ENCODE peak calls at places on chromosome 21, in ten cellular contexts. One of them, this sample, is unnamed.

GRCh38 chr21:45873418-45873817 is 108.2 kb upstream of the COL6A1 start:
- DNase-seq in AG04449: no peak
- DNase-seq in dorsolateral prefrontal cortex: no peak
- DNase-seq in HCT116: no peak
- DNase-seq in adrenal gland: no peak
- DNase-seq in fibroblast of mammary gland: no peak
- DNase-seq in lower lobe of right lung: no peak
- DNase-seq in endodermal cell: no peak
- DNase-seq in GM23338: no peak
- DNase-seq in ascending aorta: no peak
- DNase-seq in this sample: no peak

GRCh38 chr21:45496151-45496967 is 45.9 kb downstream of the SLC19A1 start:
- DNase-seq in AG04449: no peak
- DNase-seq in dorsolateral prefrontal cortex: no peak
- DNase-seq in HCT116: no peak
- DNase-seq in adrenal gland: no peak
- DNase-seq in fibroblast of mammary gland: no peak
- DNase-seq in lower lobe of right lung: peak; percentile 10
- DNase-seq in endodermal cell: no peak
- DNase-seq in GM23338: no peak
- DNase-seq in ascending aorta: no peak
- DNase-seq in this sample: no peak

GRCh38 chr21:25421327-25422028 is 185.8 kb downstream of the MRPL39 start:
- DNase-seq in AG04449: no peak
- DNase-seq in dorsolateral prefrontal cortex: no peak
- DNase-seq in HCT116: no peak
- DNase-seq in adrenal gland: no peak
- DNase-seq in fibroblast of mammary gland: peak; percentile 72
- DNase-seq in lower lobe of right lung: no peak
- DNase-seq in endodermal cell: peak; percentile 71
- DNase-seq in GM23338: peak; percentile 90
- DNase-seq in ascending aorta: no peak
- DNase-seq in this sample: peak; percentile 82

GRCh38 chr21:45135868-45136267 is 61.5 kb downstream of the ADARB1 start:
- DNase-seq in AG04449: no peak
- DNase-seq in dorsolateral prefrontal cortex: no peak
- DNase-seq in HCT116: no peak
- DNase-seq in adrenal gland: no peak
- DNase-seq in fibroblast of mammary gland: no peak
- DNase-seq in lower lobe of right lung: no peak
- DNase-seq in endodermal cell: no peak
- DNase-seq in GM23338: no peak
- DNase-seq in ascending aorta: no peak
- DNase-seq in this sample: no peak

GRCh38 chr21:35326677-35327076 is 277.6 kb upstream of the RUNX1 start:
- DNase-seq in AG04449: no peak
- DNase-seq in dorsolateral prefrontal cortex: no peak
- DNase-seq in HCT116: no peak
- DNase-seq in adrenal gland: no peak
- DNase-seq in fibroblast of mammary gland: peak; percentile 47
- DNase-seq in lower lobe of right lung: no peak
- DNase-seq in endodermal cell: no peak
- DNase-seq in GM23338: no peak
- DNase-seq in ascending aorta: no peak
- DNase-seq in this sample: peak; percentile 20

GRCh38 chr21:39593522-39593921 is 19.2 kb upstream of the B3GALT5 start:
- DNase-seq in AG04449: no peak
- DNase-seq in dorsolateral prefrontal cortex: no peak
- DNase-seq in HCT116: no peak
- DNase-seq in adrenal gland: no peak
- DNase-seq in fibroblast of mammary gland: no peak
- DNase-seq in lower lobe of right lung: no peak
- DNase-seq in endodermal cell: no peak
- DNase-seq in GM23338: no peak
- DNase-seq in ascending aorta: no peak
- DNase-seq in this sample: no peak

GRCh38 chr21:38095220-38095619 is 161.6 kb upstream of the KCNJ15 start:
- DNase-seq in AG04449: no peak
- DNase-seq in dorsolateral prefrontal cortex: no peak
- DNase-seq in HCT116: no peak
- DNase-seq in adrenal gland: no peak
- DNase-seq in fibroblast of mammary gland: no peak
- DNase-seq in lower lobe of right lung: no peak
- DNase-seq in endodermal cell: no peak
- DNase-seq in GM23338: no peak
- DNase-seq in ascending aorta: no peak
- DNase-seq in this sample: peak; percentile 1

GRCh38 chr21:18991846-18992245 is 588.3 kb upstream of the TMPRSS15 start:
- DNase-seq in AG04449: no peak
- DNase-seq in dorsolateral prefrontal cortex: no peak
- DNase-seq in HCT116: no peak
- DNase-seq in adrenal gland: no peak
- DNase-seq in fibroblast of mammary gland: no peak
- DNase-seq in lower lobe of right lung: no peak
- DNase-seq in endodermal cell: no peak
- DNase-seq in GM23338: no peak
- DNase-seq in ascending aorta: no peak
- DNase-seq in this sample: no peak

GRCh38 chr21:36550761-36551160 is 70.8 kb upstream of the CLDN14 start:
- DNase-seq in AG04449: no peak
- DNase-seq in dorsolateral prefrontal cortex: no peak
- DNase-seq in HCT116: no peak
- DNase-seq in adrenal gland: peak; percentile 60
- DNase-seq in fibroblast of mammary gland: peak; percentile 40
- DNase-seq in lower lobe of right lung: no peak
- DNase-seq in endodermal cell: no peak
- DNase-seq in GM23338: no peak
- DNase-seq in ascending aorta: no peak
- DNase-seq in this sample: no peak

GRCh38 chr21:35273331-35273730 is 224.2 kb upstream of the RUNX1 start:
- DNase-seq in AG04449: no peak
- DNase-seq in dorsolateral prefrontal cortex: no peak
- DNase-seq in HCT116: no peak
- DNase-seq in adrenal gland: no peak
- DNase-seq in fibroblast of mammary gland: no peak
- DNase-seq in lower lobe of right lung: no peak
- DNase-seq in endodermal cell: peak; percentile 52
- DNase-seq in GM23338: peak; percentile 37
- DNase-seq in ascending aorta: no peak
- DNase-seq in this sample: no peak

DNA sequence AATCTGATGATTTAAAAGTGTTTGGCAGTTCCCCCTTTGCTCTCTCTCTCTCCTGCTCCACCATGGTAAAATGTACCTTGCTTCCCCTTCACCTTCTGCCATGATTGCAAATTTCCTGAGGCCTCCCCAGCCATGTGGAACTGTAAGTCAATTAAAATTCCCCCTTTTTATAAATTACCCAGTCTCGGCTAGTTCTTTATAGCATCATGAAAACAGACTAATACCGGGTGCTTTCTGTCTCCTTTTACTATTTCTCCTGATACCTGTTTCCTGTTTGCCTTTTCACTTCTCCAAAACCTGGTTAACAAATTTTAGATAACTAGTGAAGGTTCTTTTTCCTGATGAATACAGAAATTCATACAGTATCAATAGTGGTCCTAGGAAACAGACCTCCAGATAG is 1670.3 kb downstream of the MRPL39 start:
- DNase-seq in AG04449: no peak
- DNase-seq in dorsolateral prefrontal cortex: no peak
- DNase-seq in HCT116: no peak
- DNase-seq in adrenal gland: no peak
- DNase-seq in fibroblast of mammary gland: no peak
- DNase-seq in lower lobe of right lung: no peak
- DNase-seq in endodermal cell: no peak
- DNase-seq in GM23338: no peak
- DNase-seq in ascending aorta: no peak
- DNase-seq in this sample: no peak
- H3K4me3 ChIP-seq in AG04449: no peak overlapping the region
- H3K4me3 ChIP-seq in dorsolateral prefrontal cortex: no peak overlapping the region
- H3K4me3 ChIP-seq in HCT116: no peak overlapping the region
- H3K4me3 ChIP-seq in adrenal gland: no peak overlapping the region
- H3K4me3 ChIP-seq in fibroblast of mammary gland: no peak overlapping the region
- H3K4me3 ChIP-seq in lower lobe of right lung: no peak overlapping the region
- H3K4me3 ChIP-seq in endodermal cell: no peak overlapping the region
- H3K4me3 ChIP-seq in GM23338: no peak overlapping the region
- H3K4me3 ChIP-seq in ascending aorta: no peak overlapping the region
- H3K4me3 ChIP-seq in this sample: no peak overlapping the region

DNA sequence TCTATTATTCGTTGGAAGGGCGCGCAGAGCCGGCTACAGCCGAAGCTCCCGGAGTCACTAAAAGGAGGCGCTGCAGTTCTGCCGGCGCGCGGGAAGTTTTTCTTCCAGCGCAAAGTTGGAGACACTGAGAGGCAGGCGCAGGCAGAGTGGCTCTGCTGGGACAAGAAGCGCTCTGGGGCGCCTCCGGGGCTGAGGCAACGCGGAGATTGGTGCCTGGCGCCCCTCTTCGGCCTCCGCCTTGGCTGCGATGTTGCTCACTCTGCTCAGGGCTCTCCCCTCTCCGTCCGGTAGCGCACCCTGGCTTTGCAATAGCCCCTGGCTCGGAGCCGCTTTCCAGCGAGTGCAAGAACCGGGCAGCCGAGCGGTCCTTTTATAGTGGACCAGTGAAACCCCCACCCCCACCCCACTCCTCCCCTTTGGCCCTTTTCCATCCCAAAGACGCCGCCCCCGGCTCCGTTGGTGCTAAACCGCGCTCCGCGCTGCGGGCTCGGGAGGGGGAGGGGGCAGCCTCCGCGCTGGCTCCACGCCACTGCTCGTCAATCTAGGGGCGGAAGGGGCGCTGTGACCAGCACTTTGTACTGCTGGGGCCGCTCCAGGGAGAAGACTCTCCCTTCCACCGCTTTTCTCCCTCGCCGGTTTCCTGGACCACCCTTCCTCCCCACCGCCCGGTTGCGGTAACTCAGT is at the start of gene ADAMTS1:
- DNase-seq in AG04449: no peak
- DNase-seq in dorsolateral prefrontal cortex: peak; percentile 89
- DNase-seq in HCT116: no peak
- DNase-seq in adrenal gland: peak; percentile 89
- DNase-seq in fibroblast of mammary gland: peak; percentile 88
- DNase-seq in lower lobe of right lung: peak; percentile 82
- DNase-seq in endodermal cell: peak; percentile 98
- DNase-seq in GM23338: peak; percentile 87
- DNase-seq in ascending aorta: peak; percentile 60
- DNase-seq in this sample: peak; percentile 92
- TF ChIP-seq CTCF in AG04449: peak; percentile 43
- TF ChIP-seq CTCF in dorsolateral prefrontal cortex: peak; percentile 48
- TF ChIP-seq CTCF in HCT116: no peak
- TF ChIP-seq CTCF in adrenal gland: no peak
- TF ChIP-seq CTCF in fibroblast of mammary gland: no peak
- TF ChIP-seq CTCF in lower lobe of right lung: no peak
- TF ChIP-seq CTCF in endodermal cell: peak; percentile 59
- TF ChIP-seq CTCF in GM23338: peak; percentile 35
- TF ChIP-seq CTCF in ascending aorta: no peak
- TF ChIP-seq CTCF in this sample: peak; percentile 46

GRCh38 chr21:7957713-7958064 is 2563.7 kb upstream of the TPTE start:
- DNase-seq in AG04449: no peak
- DNase-seq in dorsolateral prefrontal cortex: no peak
- DNase-seq in HCT116: no peak
- DNase-seq in adrenal gland: no peak
- DNase-seq in fibroblast of mammary gland: no peak
- DNase-seq in lower lobe of right lung: no peak
- DNase-seq in endodermal cell: no peak
- DNase-seq in GM23338: no peak
- DNase-seq in ascending aorta: no peak
- DNase-seq in this sample: no peak

GRCh38 chr21:7947422-7947821 is 2574.0 kb upstream of the TPTE start:
- DNase-seq in AG04449: no peak
- DNase-seq in dorsolateral prefrontal cortex: no peak
- DNase-seq in HCT116: no peak
- DNase-seq in adrenal gland: no peak
- DNase-seq in fibroblast of mammary gland: no peak
- DNase-seq in lower lobe of right lung: no peak
- DNase-seq in endodermal cell: no peak
- DNase-seq in GM23338: no peak
- DNase-seq in ascending aorta: no peak
- DNase-seq in this sample: no peak

GRCh38 chr21:7952648-7953047 is 2568.7 kb upstream of the TPTE start:
- DNase-seq in AG04449: no peak
- DNase-seq in dorsolateral prefrontal cortex: no peak
- DNase-seq in HCT116: no peak
- DNase-seq in adrenal gland: no peak
- DNase-seq in fibroblast of mammary gland: no peak
- DNase-seq in lower lobe of right lung: no peak
- DNase-seq in endodermal cell: no peak
- DNase-seq in GM23338: no peak
- DNase-seq in ascending aorta: no peak
- DNase-seq in this sample: no peak

GRCh38 chr21:7951854-7952519 is 2569.4 kb upstream of the TPTE start:
- DNase-seq in AG04449: no peak
- DNase-seq in dorsolateral prefrontal cortex: no peak
- DNase-seq in HCT116: no peak
- DNase-seq in adrenal gland: no peak
- DNase-seq in fibroblast of mammary gland: no peak
- DNase-seq in lower lobe of right lung: no peak
- DNase-seq in endodermal cell: no peak
- DNase-seq in GM23338: no peak
- DNase-seq in ascending aorta: no peak
- DNase-seq in this sample: no peak

GRCh38 chr21:7953058-7953457 is 2568.3 kb upstream of the TPTE start:
- DNase-seq in AG04449: no peak
- DNase-seq in dorsolateral prefrontal cortex: no peak
- DNase-seq in HCT116: no peak
- DNase-seq in adrenal gland: no peak
- DNase-seq in fibroblast of mammary gland: no peak
- DNase-seq in lower lobe of right lung: no peak
- DNase-seq in endodermal cell: no peak
- DNase-seq in GM23338: no peak
- DNase-seq in ascending aorta: no peak
- DNase-seq in this sample: no peak
- H3K4me3 ChIP-seq in AG04449: no peak overlapping the region
- H3K4me3 ChIP-seq in dorsolateral prefrontal cortex: no peak overlapping the region
- H3K4me3 ChIP-seq in HCT116: no peak overlapping the region
- H3K4me3 ChIP-seq in adrenal gland: no peak overlapping the region
- H3K4me3 ChIP-seq in fibroblast of mammary gland: no peak overlapping the region
- H3K4me3 ChIP-seq in lower lobe of right lung: no peak overlapping the region
- H3K4me3 ChIP-seq in endodermal cell: peak overlapping the region; percentile 34
- H3K4me3 ChIP-seq in GM23338: peak overlapping the region; percentile 27
- H3K4me3 ChIP-seq in ascending aorta: no peak overlapping the region
- H3K4me3 ChIP-seq in this sample: no peak overlapping the region

DNA sequence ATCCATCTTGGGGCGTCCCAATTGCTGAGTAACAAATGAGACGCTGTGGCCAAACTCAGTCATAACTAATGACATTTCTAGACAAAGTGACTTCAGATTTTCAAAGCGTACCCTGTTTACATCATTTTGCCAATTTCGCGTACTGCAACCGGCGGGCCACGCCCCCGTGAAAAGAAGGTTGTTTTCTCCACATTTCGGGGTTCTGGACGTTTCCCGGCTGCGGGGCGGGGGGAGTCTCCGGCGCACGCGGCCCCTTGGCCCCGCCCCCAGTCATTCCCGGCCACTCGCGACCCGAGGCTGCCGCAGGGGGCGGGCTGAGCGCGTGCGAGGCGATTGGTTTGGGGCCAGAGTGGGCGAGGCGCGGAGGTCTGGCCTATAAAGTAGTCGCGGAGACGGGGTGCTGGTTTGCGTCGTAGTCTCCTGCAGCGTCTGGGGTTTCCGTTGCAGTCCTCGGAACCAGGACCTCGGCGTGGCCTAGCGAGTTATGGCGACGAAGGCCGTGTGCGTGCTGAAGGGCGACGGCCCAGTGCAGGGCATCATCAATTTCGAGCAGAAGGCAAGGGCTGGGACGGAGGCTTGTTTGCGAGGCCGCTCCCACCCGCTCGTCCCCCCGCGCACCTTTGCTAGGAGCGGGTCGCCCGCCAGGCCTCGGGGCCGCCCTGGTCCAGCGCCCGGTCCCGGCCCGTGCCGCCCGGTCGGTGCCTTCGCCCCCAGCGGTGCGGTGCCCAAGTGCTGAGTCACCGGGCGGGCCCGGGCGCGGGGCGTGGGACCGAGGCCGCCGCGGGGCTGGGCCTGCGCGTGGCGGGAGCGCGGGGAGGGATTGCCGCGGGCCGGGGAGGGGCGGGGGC is at the start of gene SOD1:
- DNase-seq in AG04449: peak; percentile 26
- DNase-seq in dorsolateral prefrontal cortex: peak; percentile 93
- DNase-seq in HCT116: peak; percentile 81
- DNase-seq in adrenal gland: peak; percentile 98
- DNase-seq in fibroblast of mammary gland: peak; percentile 87
- DNase-seq in lower lobe of right lung: peak; percentile 96
- DNase-seq in endodermal cell: peak; percentile 96
- DNase-seq in GM23338: peak; percentile 97
- DNase-seq in ascending aorta: peak; percentile 82
- DNase-seq in this sample: peak; percentile 95
- TF ChIP-seq CTCF in AG04449: peak; percentile 11
- TF ChIP-seq CTCF in dorsolateral prefrontal cortex: peak; percentile 47
- TF ChIP-seq CTCF in HCT116: no peak
- TF ChIP-seq CTCF in adrenal gland: peak; percentile 42
- TF ChIP-seq CTCF in fibroblast of mammary gland: no peak
- TF ChIP-seq CTCF in lower lobe of right lung: peak; percentile 33
- TF ChIP-seq CTCF in endodermal cell: peak; percentile 13
- TF ChIP-seq CTCF in GM23338: no peak
- TF ChIP-seq CTCF in ascending aorta: no peak
- TF ChIP-seq CTCF in this sample: no peak

This sample was measured in choroid plexus epithelial cell.